ENCODE peak calls at places on chromosomes 4 and X, in six cellular contexts. One of them, this sample, is unnamed.
A peak's percentile ranks its signal among the peaks of the same experiment; 100 is the strongest.

GRCh38 chrX:134484039-134484438 is 24.1 kb downstream of the HPRT1 start:
- DNase-seq in IMR-90: peak; percentile 67
- DNase-seq in right lobe of liver: no peak
- DNase-seq in tibial nerve: no peak
- DNase-seq in uterus: no peak
- DNase-seq in GM12892: no peak
- DNase-seq in this sample: no peak

GRCh38 chr4:140014284-140014683 is 139.7 kb downstream of the MAML3 start:
- DNase-seq in tibial nerve: no peak
- DNase-seq in IMR-90: peak; percentile 39
- DNase-seq in uterus: no peak
- DNase-seq in right lobe of liver: no peak
- DNase-seq in GM12892: no peak
- DNase-seq in this sample: no peak

GRCh38 chrX:70132877-70133302 is 357 bp upstream of the IGBP1 start:
- DNase-seq in IMR-90: peak; percentile 3
- DNase-seq in right lobe of liver: no peak
- DNase-seq in uterus: no peak
- DNase-seq in tibial nerve: no peak
- DNase-seq in GM12892: no peak
- DNase-seq in this sample: no peak

GRCh38 chrX:56764153-56764974 is 35.3 kb downstream of the NBDY start:
- DNase-seq in GM12892: no peak
- DNase-seq in uterus: peak; percentile 78
- DNase-seq in IMR-90: peak; percentile 87
- DNase-seq in tibial nerve: peak; percentile 54
- DNase-seq in right lobe of liver: peak; percentile 81
- DNase-seq in this sample: peak; percentile 77

GRCh38 chr4:117327491-117327890 is 242.1 kb upstream of the TRAM1L1 start:
- DNase-seq in IMR-90: no peak
- DNase-seq in GM12892: no peak
- DNase-seq in uterus: no peak
- DNase-seq in tibial nerve: no peak
- DNase-seq in right lobe of liver: no peak
- DNase-seq in this sample: no peak

GRCh38 chrX:19303216-19303880 is 40.4 kb upstream of the PDHA1 start:
- DNase-seq in uterus: peak; percentile 61
- DNase-seq in GM12892: no peak
- DNase-seq in tibial nerve: peak; percentile 40
- DNase-seq in right lobe of liver: no peak
- DNase-seq in IMR-90: peak; percentile 45
- DNase-seq in this sample: no peak

GRCh38 chr4:89653012-89653411 is 183.9 kb downstream of the SNCA start:
- DNase-seq in uterus: no peak
- DNase-seq in IMR-90: no peak
- DNase-seq in right lobe of liver: no peak
- DNase-seq in tibial nerve: no peak
- DNase-seq in GM12892: no peak
- DNase-seq in this sample: no peak

GRCh38 chrX:9320940-9321339 is 143.9 kb upstream of the TBL1X start:
- DNase-seq in tibial nerve: no peak
- DNase-seq in GM12892: no peak
- DNase-seq in IMR-90: peak; percentile 62
- DNase-seq in right lobe of liver: no peak
- DNase-seq in uterus: no peak
- DNase-seq in this sample: no peak

GRCh38 chrX:66110112-66110511 is 53.9 kb upstream of the HEPH start:
- DNase-seq in right lobe of liver: no peak
- DNase-seq in GM12892: peak; percentile 1
- DNase-seq in uterus: no peak
- DNase-seq in tibial nerve: no peak
- DNase-seq in IMR-90: peak; percentile 8
- DNase-seq in this sample: peak; percentile 19

GRCh38 chr4:186132577-186133277 is 28.2 kb downstream of the FAM149A start:
- DNase-seq in uterus: no peak
- DNase-seq in right lobe of liver: no peak
- DNase-seq in IMR-90: peak; percentile 22
- DNase-seq in GM12892: no peak
- DNase-seq in tibial nerve: no peak
- DNase-seq in this sample: no peak

GRCh38 chr4:163755013-163755412 is 260.5 kb downstream of the TMA16 start:
- DNase-seq in tibial nerve: no peak
- DNase-seq in right lobe of liver: no peak
- DNase-seq in uterus: no peak
- DNase-seq in IMR-90: peak; percentile 43
- DNase-seq in GM12892: no peak
- DNase-seq in this sample: no peak

GRCh38 chr4:145909331-145909730 is 29.3 kb downstream of the ZNF827 start:
- DNase-seq in tibial nerve: no peak
- DNase-seq in GM12892: no peak
- DNase-seq in right lobe of liver: no peak
- DNase-seq in IMR-90: no peak
- DNase-seq in uterus: peak; percentile 87
- DNase-seq in this sample: peak; percentile 86

GRCh38 chrX:71622347-71623104 is 4.2 kb upstream of the CXCR3 start:
- DNase-seq in uterus: peak; percentile 80
- DNase-seq in GM12892: no peak
- DNase-seq in IMR-90: peak; percentile 57
- DNase-seq in tibial nerve: peak; percentile 50
- DNase-seq in right lobe of liver: peak; percentile 66
- DNase-seq in this sample: peak; percentile 92

GRCh38 chr4:153439831-153440230 is 26.3 kb upstream of the TMEM131L start:
- DNase-seq in tibial nerve: no peak
- DNase-seq in GM12892: no peak
- DNase-seq in IMR-90: no peak
- DNase-seq in right lobe of liver: no peak
- DNase-seq in uterus: no peak
- DNase-seq in this sample: no peak

GRCh38 chrX:47562615-47563243 is 1.7 kb downstream of the ARAF start:
- DNase-seq in uterus: no peak
- DNase-seq in right lobe of liver: no peak
- DNase-seq in IMR-90: no peak
- DNase-seq in GM12892: no peak
- DNase-seq in tibial nerve: no peak
- DNase-seq in this sample: no peak

GRCh38 chrX:47563801-47564315 is 2.9 kb downstream of the ARAF start:
- DNase-seq in uterus: no peak
- DNase-seq in tibial nerve: no peak
- DNase-seq in right lobe of liver: no peak
- DNase-seq in GM12892: no peak
- DNase-seq in IMR-90: peak; percentile 76
- DNase-seq in this sample: no peak

GRCh38 chrX:47560831-47561652 is at the start of gene ARAF:
- DNase-seq in GM12892: peak; percentile 75
- DNase-seq in uterus: peak; percentile 96
- DNase-seq in right lobe of liver: peak; percentile 98
- DNase-seq in tibial nerve: peak; percentile 94
- DNase-seq in IMR-90: peak; percentile 99
- DNase-seq in this sample: peak; percentile 93

GRCh38 chrX:47560179-47560830 is 700 bp upstream of the ARAF start:
- DNase-seq in GM12892: no peak
- DNase-seq in right lobe of liver: no peak
- DNase-seq in tibial nerve: no peak
- DNase-seq in IMR-90: peak; percentile 34
- DNase-seq in uterus: no peak
- DNase-seq in this sample: no peak

DNA sequence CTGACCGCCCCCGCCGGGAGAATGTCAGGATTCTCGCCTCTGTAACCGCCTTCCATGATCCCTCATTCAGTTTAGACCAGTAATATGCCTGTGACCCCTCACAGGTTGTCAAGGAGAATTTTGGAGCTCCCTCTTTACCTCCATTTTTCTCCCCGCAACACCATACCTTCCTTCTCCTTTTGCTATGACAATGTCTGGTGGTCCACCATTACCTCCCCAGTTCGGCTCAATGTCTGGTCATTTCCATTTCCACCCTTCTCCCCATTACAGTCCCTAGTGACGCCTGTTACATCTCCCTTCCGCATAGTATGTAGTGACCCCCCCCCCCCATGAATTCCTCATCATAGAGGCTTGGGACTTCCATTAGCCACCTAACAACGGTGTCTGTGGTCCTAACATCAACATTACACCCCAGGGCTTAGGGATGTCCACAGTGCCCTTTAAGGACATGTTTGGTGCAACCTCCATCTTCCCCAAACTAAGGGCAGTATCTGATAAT is 697 bp downstream of the ARAF start:
- DNase-seq in uterus: no peak
- DNase-seq in IMR-90: no peak
- DNase-seq in tibial nerve: no peak
- DNase-seq in GM12892: no peak
- DNase-seq in right lobe of liver: no peak
- DNase-seq in this sample: no peak
- TF ChIP-seq POLR2A in uterus: no peak
- TF ChIP-seq POLR2A in IMR-90: peak; percentile 74
- TF ChIP-seq POLR2A in tibial nerve: no peak
- TF ChIP-seq POLR2A in GM12892: no peak
- TF ChIP-seq POLR2A in right lobe of liver: no peak
- TF ChIP-seq POLR2A in this sample: no peak

DNA sequence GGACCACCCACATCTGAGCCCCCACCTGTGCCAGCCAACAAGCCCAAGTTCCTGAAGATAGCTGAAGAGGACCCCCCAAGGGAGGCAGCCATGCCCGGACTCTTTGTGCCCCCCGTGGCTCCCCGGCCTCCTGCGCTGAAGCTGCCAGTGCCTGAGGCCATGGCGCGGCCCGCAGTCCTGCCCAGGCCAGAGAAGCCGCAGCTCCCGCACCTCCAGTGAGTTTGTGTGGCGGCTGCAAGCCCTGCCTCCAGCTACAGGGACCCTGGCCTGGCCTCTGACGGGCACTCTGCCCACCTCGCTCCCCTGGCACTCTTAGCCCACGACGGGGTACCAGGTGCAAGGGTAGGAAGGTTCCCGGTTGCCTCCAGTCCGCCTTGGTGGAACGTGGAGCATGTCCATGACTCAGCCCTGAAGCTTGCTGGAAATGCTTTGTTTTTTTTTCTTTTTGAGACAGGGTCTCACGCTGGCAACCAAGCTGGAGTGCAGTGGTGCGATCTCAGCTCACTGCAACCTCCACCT is 13.7 kb upstream of the ADD1 start:
- DNase-seq in right lobe of liver: no peak
- DNase-seq in GM12892: peak; percentile 13
- DNase-seq in uterus: no peak
- DNase-seq in tibial nerve: no peak
- DNase-seq in IMR-90: no peak
- DNase-seq in this sample: no peak
- TF ChIP-seq POLR2A in right lobe of liver: no peak
- TF ChIP-seq POLR2A in GM12892: no peak
- TF ChIP-seq POLR2A in uterus: no peak
- TF ChIP-seq POLR2A in tibial nerve: no peak
- TF ChIP-seq POLR2A in IMR-90: no peak
- TF ChIP-seq POLR2A in this sample: no peak

GRCh38 chr4:105815701-105816100 is 79.6 kb upstream of the NPNT start:
- DNase-seq in right lobe of liver: no peak
- DNase-seq in tibial nerve: no peak
- DNase-seq in IMR-90: no peak
- DNase-seq in uterus: no peak
- DNase-seq in GM12892: no peak
- DNase-seq in this sample: no peak
- TF ChIP-seq POLR2A in right lobe of liver: no peak
- TF ChIP-seq POLR2A in tibial nerve: no peak
- TF ChIP-seq POLR2A in IMR-90: no peak
- TF ChIP-seq POLR2A in uterus: no peak
- TF ChIP-seq POLR2A in GM12892: no peak
- TF ChIP-seq POLR2A in this sample: no peak

DNA sequence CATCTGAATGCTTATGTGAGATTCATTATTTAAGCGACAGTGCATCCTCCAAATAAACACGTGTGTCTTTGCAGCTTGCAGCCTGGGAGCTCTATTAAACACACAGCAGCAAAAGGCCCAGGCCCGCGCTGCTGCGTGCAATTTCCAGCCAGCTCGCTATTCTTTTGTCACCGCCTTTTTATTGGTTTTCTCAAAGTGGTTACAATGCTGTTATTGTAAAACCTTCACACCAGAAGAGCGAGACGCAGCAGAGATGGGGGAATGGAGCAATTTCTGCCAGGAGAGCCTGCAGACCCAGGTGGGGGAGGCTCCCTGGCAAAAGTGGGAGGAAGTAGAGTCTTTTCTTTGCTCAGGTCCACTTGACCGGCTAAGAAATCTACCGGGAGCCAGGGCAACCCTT is 252.5 kb downstream of the BCOR start:
- DNase-seq in tibial nerve: no peak
- DNase-seq in right lobe of liver: no peak
- DNase-seq in uterus: no peak
- DNase-seq in GM12892: no peak
- DNase-seq in IMR-90: no peak
- DNase-seq in this sample: no peak
- TF ChIP-seq POLR2A in tibial nerve: no peak
- TF ChIP-seq POLR2A in right lobe of liver: no peak
- TF ChIP-seq POLR2A in uterus: no peak
- TF ChIP-seq POLR2A in GM12892: no peak
- TF ChIP-seq POLR2A in IMR-90: no peak
- TF ChIP-seq POLR2A in this sample: no peak

GRCh38 chr4:105146286-105147219 is at the start of gene TET2:
- DNase-seq in IMR-90: peak; percentile 87
- DNase-seq in uterus: peak; percentile 60
- DNase-seq in right lobe of liver: peak; percentile 86
- DNase-seq in GM12892: peak; percentile 52
- DNase-seq in tibial nerve: peak; percentile 76
- DNase-seq in this sample: peak; percentile 91
- TF ChIP-seq POLR2A in IMR-90: peak; percentile 82
- TF ChIP-seq POLR2A in uterus: peak; percentile 59
- TF ChIP-seq POLR2A in right lobe of liver: peak; percentile 81
- TF ChIP-seq POLR2A in GM12892: peak; percentile 61
- TF ChIP-seq POLR2A in tibial nerve: peak; percentile 72
- TF ChIP-seq POLR2A in this sample: peak; percentile 54

DNA sequence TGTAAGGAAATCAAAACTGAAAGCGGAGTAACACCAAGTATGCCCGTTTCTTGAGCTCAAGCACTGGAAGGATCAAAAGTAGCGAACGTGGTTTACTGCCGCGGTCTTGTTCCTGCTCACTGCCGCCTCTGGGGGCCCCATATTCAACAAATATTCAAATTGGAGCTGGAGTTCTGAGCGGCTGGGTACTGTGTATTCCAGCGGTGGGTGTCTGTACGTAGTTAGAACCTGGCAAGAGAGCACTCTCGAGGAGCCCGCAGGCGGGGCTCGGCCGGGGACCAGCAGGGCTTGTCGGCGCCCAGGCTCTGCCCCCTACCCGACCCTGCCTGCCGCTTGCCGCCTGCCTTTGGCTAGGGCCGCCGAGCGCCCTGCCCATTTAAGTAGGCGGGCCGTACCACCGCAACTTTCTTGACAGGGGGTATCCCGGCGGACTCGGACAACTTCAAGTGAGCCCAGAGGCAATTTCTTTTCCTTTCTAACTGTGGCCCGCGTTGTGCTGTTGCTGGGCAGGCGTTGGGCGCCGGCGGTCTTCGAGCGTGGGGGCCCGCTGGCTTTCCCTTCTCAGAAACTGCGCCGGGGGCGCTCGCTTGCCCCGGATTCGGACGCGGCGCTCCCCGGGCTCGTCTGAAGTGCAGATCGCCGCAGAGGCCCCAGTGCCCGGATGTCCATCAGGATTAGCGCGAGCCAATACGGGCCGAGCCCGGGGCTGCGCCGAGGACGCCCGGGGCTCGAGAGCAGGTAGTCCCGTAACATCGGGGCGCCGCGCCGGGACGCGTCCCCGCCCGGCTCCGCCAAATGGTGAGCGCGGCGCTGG is 71.9 kb downstream of the AFF1 start:
- DNase-seq in uterus: peak; percentile 90
- DNase-seq in right lobe of liver: peak; percentile 96
- DNase-seq in IMR-90: peak; percentile 92
- DNase-seq in tibial nerve: peak; percentile 86
- DNase-seq in GM12892: peak; percentile 54
- DNase-seq in this sample: peak; percentile 96
- TF ChIP-seq POLR2A in uterus: peak; percentile 86
- TF ChIP-seq POLR2A in right lobe of liver: peak; percentile 97
- TF ChIP-seq POLR2A in IMR-90: peak; percentile 99
- TF ChIP-seq POLR2A in tibial nerve: peak; percentile 90
- TF ChIP-seq POLR2A in GM12892: peak; percentile 99
- TF ChIP-seq POLR2A in this sample: peak; percentile 97

This sample was measured in Peyer's patch.